ENCODE peak calls at places on chromosomes 12 and 14, in six cellular contexts. E is psoas muscle, J is mesothelial cell of epicardium, D is esophagus squamous epithelium, H is MM.1S, U is fibroblast of pulmonary artery. L is an unnamed sample.

GRCh38 chr14:96225745-96226151 is 21.1 kb downstream of the BDKRB2 start:
- DNase-seq in E (no peak), J (peak; percentile 64), D (no peak), H (no peak), U (no peak), L (no peak)

GRCh38 chr14:20679907-20680306 is 4.5 kb upstream of the RNASE4 start:
- DNase-seq in E (no peak), J (no peak), D (no peak), H (peak; percentile 8), U (peak; percentile 28), L (no peak)

GRCh38 chr12:54522213-54522612 is 24.7 kb downstream of the NCKAP1L start:
- DNase-seq in E (no peak), J (no peak), D (no peak), H (no peak), U (no peak), L (no peak)

GRCh38 chr14:73289308-73289707 is 52.0 kb downstream of the PAPLN start:
- DNase-seq in E (no peak), J (no peak), D (no peak), H (no peak), U (no peak), L (no peak)

GRCh38 chr14:88804035-88804434 is 11.3 kb upstream of the EML5 start:
- DNase-seq in E (no peak), J (no peak), D (no peak), H (no peak), U (no peak), L (no peak)

GRCh38 chr12:28460420-28461130 is 270.3 kb downstream of the CCDC91 start:
- DNase-seq in E (no peak), J (no peak), D (no peak), H (no peak), U (no peak), L (no peak)

GRCh38 chr12:67430708-67431335 is 161.7 kb downstream of the CAND1 start:
- DNase-seq in E (peak; percentile 75), J (no peak), D (no peak), H (no peak), U (peak; percentile 50), L (no peak)

GRCh38 chr12:92786045-92786444 is 83.3 kb downstream of the PLEKHG7 start:
- DNase-seq in E (no peak), J (no peak), D (no peak), H (no peak), U (peak; percentile 56), L (no peak)

GRCh38 chr14:31045501-31046080 is 19.4 kb upstream of the STRN3 start:
- DNase-seq in E (no peak), J (no peak), D (no peak), H (no peak), U (no peak), L (no peak)

GRCh38 chr14:53955671-53956426 is 776 bp downstream of the BMP4 start:
- DNase-seq in E (peak; percentile 90), J (peak; percentile 70), D (no peak), H (no peak), U (peak; percentile 18), L (no peak)

GRCh38 chr14:55077155-55077554 is 25.7 kb downstream of the MAPK1IP1L start:
- DNase-seq in E (no peak), J (no peak), D (no peak), H (no peak), U (peak; percentile 42), L (no peak)

GRCh38 chr12:79019672-79020071 is 155.1 kb downstream of the SYT1 start:
- DNase-seq in E (no peak), J (no peak), D (no peak), H (peak; percentile 65), U (no peak), L (no peak)

GRCh38 chr12:96780330-96780729 is 126.7 kb upstream of the NEDD1 start:
- DNase-seq in E (no peak), J (no peak), D (no peak), H (peak; percentile 27), U (no peak), L (no peak)

GRCh38 chr14:30283822-30284446 is 275.0 kb upstream of the G2E3 start:
- DNase-seq in E (no peak), J (no peak), D (no peak), H (peak; percentile 19), U (peak; percentile 65), L (no peak)

GRCh38 chr12:34604631-34605509 is 582.6 kb downstream of the ALG10 start:
- DNase-seq in E (no peak), J (no peak), D (no peak), H (no peak), U (no peak), L (no peak)

GRCh38 chr14:29227631-29228030 is 461.0 kb downstream of the FOXG1 start:
- DNase-seq in E (no peak), J (no peak), D (no peak), H (no peak), U (peak; percentile 63), L (no peak)

GRCh38 chr14:92105845-92106094 is 612 bp downstream of the ATXN3 start:
- DNase-seq in E (peak; percentile 79), J (peak; percentile 49), D (peak; percentile 8), H (no peak), U (peak; percentile 68), L (no peak)

GRCh38 chr12:51823875-51824565 is 24.5 kb downstream of the FIGNL2 start:
- DNase-seq in E (no peak), J (no peak), D (no peak), H (peak; percentile 36), U (peak; percentile 81), L (no peak)
- TF ChIP-seq CTCF in E (peak; percentile 46), J (no peak), D (peak; percentile 56), H (peak; percentile 48), U (peak; percentile 68), L (peak; percentile 86)

GRCh38 chr12:25958254-25959068 is at the start of gene RASSF8:
- DNase-seq in E (peak; percentile 86), J (peak; percentile 73), D (no peak), H (peak; percentile 71), U (peak; percentile 79), L (no peak)
- TF ChIP-seq CTCF in E (no peak), J (no peak), D (no peak), H (no peak), U (no peak), L (no peak)

GRCh38 chr12:8548192-8548591 is 7.5 kb upstream of the CLEC4E start:
- DNase-seq in E (no peak), J (no peak), D (no peak), H (no peak), U (no peak), L (no peak)

GRCh38 chr12:8541591-8541990 is 886 bp upstream of the CLEC4E start:
- DNase-seq in E (no peak), J (no peak), D (no peak), H (no peak), U (no peak), L (no peak)

GRCh38 chr12:8549381-8549780 is 8.7 kb upstream of the CLEC4E start:
- DNase-seq in E (no peak), J (no peak), D (no peak), H (no peak), U (no peak), L (no peak)

GRCh38 chr12:8544295-8544694 is 3.6 kb upstream of the CLEC4E start:
- DNase-seq in E (peak; percentile 52), J (peak; percentile 83), D (no peak), H (peak; percentile 79), U (peak; percentile 78), L (peak; percentile 31)
- TF ChIP-seq CTCF in E (peak; percentile 88), J (peak; percentile 99), D (peak; percentile 81), H (peak; percentile 85), U (peak; percentile 85), L (peak; percentile 85)

GRCh38 chr12:126493366-126494108 is 1428.3 kb downstream of the AACS start:
- DNase-seq in E (no peak), J (no peak), D (no peak), H (no peak), U (peak; percentile 62), L (no peak)

GRCh38 chr12:126488786-126489185 is 1423.6 kb downstream of the AACS start:
- DNase-seq in E (no peak), J (no peak), D (no peak), H (no peak), U (no peak), L (no peak)

GRCh38 chr12:126487581-126487980 is 1422.3 kb downstream of the AACS start:
- DNase-seq in E (no peak), J (no peak), D (no peak), H (no peak), U (no peak), L (no peak)

DNA sequence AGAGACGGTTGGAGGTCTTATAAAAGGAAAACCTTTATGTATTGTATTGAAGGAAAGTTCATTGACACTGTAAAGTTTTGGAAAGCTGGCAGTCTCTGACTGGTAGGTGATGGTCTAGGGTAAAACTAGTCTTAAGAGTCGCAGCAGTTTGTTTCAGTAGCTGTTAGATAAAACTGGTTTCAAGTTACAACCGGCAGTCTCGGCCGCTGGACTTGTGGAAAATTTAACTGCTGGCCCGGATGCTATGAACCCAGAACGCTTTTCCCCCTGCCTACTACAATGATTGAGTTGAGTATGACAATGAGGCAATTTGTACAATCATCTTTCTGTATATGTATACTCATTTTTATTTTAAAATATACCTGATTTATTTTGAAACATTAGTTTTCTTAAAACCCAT is 1426.9 kb downstream of the AACS start:
- DNase-seq in E (no peak), J (no peak), D (no peak), H (no peak), U (no peak), L (no peak)
- TF ChIP-seq CTCF in E (no peak), J (no peak), D (no peak), H (no peak), U (no peak), L (no peak)

DNA sequence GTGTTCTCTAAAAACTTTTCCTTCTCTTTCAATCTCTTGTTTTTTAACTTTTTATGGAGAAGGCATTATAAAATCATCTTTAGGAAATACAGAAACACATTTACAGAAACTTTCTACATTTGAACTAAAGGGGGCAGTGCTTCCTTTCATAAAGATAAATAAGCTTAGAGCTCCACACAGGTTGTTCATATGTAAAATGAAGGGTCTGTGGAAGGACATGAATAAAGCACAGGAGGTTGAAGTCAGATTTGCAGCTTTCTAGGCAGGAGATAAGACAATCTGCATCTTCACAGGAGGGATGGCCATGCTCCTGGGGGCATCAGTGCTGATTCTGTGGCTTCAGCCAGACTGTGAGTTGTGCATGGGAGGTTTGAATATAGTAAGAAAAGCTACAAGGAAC is 426.0 kb downstream of the DAD1 start:
- DNase-seq in E (no peak), J (no peak), D (no peak), H (peak; percentile 45), U (no peak), L (no peak)
- TF ChIP-seq CTCF in E (no peak), J (no peak), D (no peak), H (peak; percentile 47), U (peak; percentile 6), L (peak; percentile 4)

L was measured in D721Med.